ENCODE peak calls at places on chromosomes 6 and 20, in four cellular contexts. One of them, this sample, is unnamed.

GRCh38 chr6:92271101-92271500 is 1148.3 kb downstream of the EPHA7 start:
- DNase-seq in astrocyte of the spinal cord: no peak
- DNase-seq in GDM1: no peak
- DNase-seq in AG20443: no peak
- DNase-seq in this sample: no peak

GRCh38 chr6:7112741-7113313 is 5.1 kb downstream of the RREB1 start:
- DNase-seq in astrocyte of the spinal cord: no peak
- DNase-seq in AG20443: peak
- DNase-seq in GDM1: no peak
- DNase-seq in this sample: no peak

GRCh38 chr6:74638467-74638866 is 567.4 kb downstream of the COL12A1 start:
- DNase-seq in astrocyte of the spinal cord: peak
- DNase-seq in GDM1: no peak
- DNase-seq in AG20443: peak
- DNase-seq in this sample: peak

GRCh38 chr20:62303327-62304226 is 780 bp downstream of the ADRM1 start:
- DNase-seq in AG20443: peak
- DNase-seq in GDM1: no peak
- DNase-seq in astrocyte of the spinal cord: peak
- DNase-seq in this sample: peak

GRCh38 chr6:39218868-39219567 is 10.3 kb downstream of the KCNK5 start:
- DNase-seq in AG20443: no peak
- DNase-seq in GDM1: no peak
- DNase-seq in astrocyte of the spinal cord: no peak
- DNase-seq in this sample: peak

GRCh38 chr6:144493035-144493910 is 208.1 kb downstream of the UTRN start:
- DNase-seq in GDM1: no peak
- DNase-seq in AG20443: no peak
- DNase-seq in astrocyte of the spinal cord: no peak
- DNase-seq in this sample: peak

GRCh38 chr20:1818895-1819294 is 76.3 kb upstream of the SIRPA start:
- DNase-seq in astrocyte of the spinal cord: no peak
- DNase-seq in GDM1: no peak
- DNase-seq in AG20443: no peak
- DNase-seq in this sample: no peak

GRCh38 chr20:39295301-39295700 is 333.2 kb downstream of the DHX35 start:
- DNase-seq in GDM1: no peak
- DNase-seq in astrocyte of the spinal cord: no peak
- DNase-seq in AG20443: no peak
- DNase-seq in this sample: peak

GRCh38 chr20:45412653-45413052 is 3.3 kb upstream of the PIGT start:
- DNase-seq in AG20443: no peak
- DNase-seq in GDM1: no peak
- DNase-seq in astrocyte of the spinal cord: no peak
- DNase-seq in this sample: no peak

GRCh38 chr20:34060970-34061369 is 51.1 kb downstream of the EIF2S2 start:
- DNase-seq in AG20443: no peak
- DNase-seq in GDM1: no peak
- DNase-seq in astrocyte of the spinal cord: no peak
- DNase-seq in this sample: no peak

GRCh38 chr20:11411765-11412164 is 505.9 kb upstream of the BTBD3 start:
- DNase-seq in GDM1: no peak
- DNase-seq in AG20443: no peak
- DNase-seq in astrocyte of the spinal cord: no peak
- DNase-seq in this sample: no peak

GRCh38 chr6:125922322-125922860 is 34.2 kb upstream of the HINT3 start:
- DNase-seq in astrocyte of the spinal cord: no peak
- DNase-seq in GDM1: no peak
- DNase-seq in AG20443: no peak
- DNase-seq in this sample: no peak

GRCh38 chr20:22582386-22582959 is 1.9 kb downstream of the FOXA2 start:
- DNase-seq in AG20443: no peak
- DNase-seq in astrocyte of the spinal cord: no peak
- DNase-seq in GDM1: no peak
- DNase-seq in this sample: no peak

GRCh38 chr6:97066056-97066455 is 141.5 kb downstream of the KLHL32 start:
- DNase-seq in GDM1: no peak
- DNase-seq in AG20443: no peak
- DNase-seq in astrocyte of the spinal cord: no peak
- DNase-seq in this sample: no peak

GRCh38 chr6:128601060-128601459 is 80.7 kb upstream of the PTPRK start:
- DNase-seq in AG20443: no peak
- DNase-seq in astrocyte of the spinal cord: peak
- DNase-seq in GDM1: no peak
- DNase-seq in this sample: peak

GRCh38 chr6:108655840-108656650 is 95.3 kb downstream of the FOXO3 start:
- DNase-seq in GDM1: no peak
- DNase-seq in AG20443: peak
- DNase-seq in astrocyte of the spinal cord: peak
- DNase-seq in this sample: peak

GRCh38 chr6:84392292-84392691 is 164.8 kb upstream of the CEP162 start:
- DNase-seq in astrocyte of the spinal cord: no peak
- DNase-seq in GDM1: no peak
- DNase-seq in AG20443: no peak
- DNase-seq in this sample: no peak

GRCh38 chr20:16709017-16709416 is 20.8 kb upstream of the SNRPB2 start:
- DNase-seq in AG20443: no peak
- DNase-seq in astrocyte of the spinal cord: no peak
- DNase-seq in GDM1: no peak
- DNase-seq in this sample: no peak

This sample was measured in fibroblast of lung.